ENCODE peak calls at places on chromosomes 4 and X, in ten cellular contexts. One of them, this sample, is unnamed.

GRCh38 chr4:78864405-78865024 is 74.7 kb downstream of the PAQR3 start:
- DNase-seq in breast epithelium: no peak
- DNase-seq in kidney epithelial cell: peak; percentile 43
- DNase-seq in brain microvascular endothelial cell: peak; percentile 71
- DNase-seq in endodermal cell: no peak
- DNase-seq in astrocyte of the spinal cord: peak; percentile 86
- DNase-seq in neural progenitor cell: peak; percentile 70
- DNase-seq in uterus: peak; percentile 20
- DNase-seq in upper lobe of right lung: no peak
- DNase-seq in colonic mucosa: no peak
- DNase-seq in this sample: peak; percentile 80

GRCh38 chr4:4720671-4721070 is 138.8 kb upstream of the MSX1 start:
- DNase-seq in kidney epithelial cell: no peak
- DNase-seq in neural progenitor cell: no peak
- DNase-seq in uterus: no peak
- DNase-seq in brain microvascular endothelial cell: no peak
- DNase-seq in breast epithelium: no peak
- DNase-seq in endodermal cell: no peak
- DNase-seq in upper lobe of right lung: no peak
- DNase-seq in colonic mucosa: no peak
- DNase-seq in astrocyte of the spinal cord: no peak
- DNase-seq in this sample: no peak

GRCh38 chrX:28177202-28177601 is 196.0 kb upstream of the DCAF8L1 start:
- DNase-seq in endodermal cell: peak; percentile 83
- DNase-seq in uterus: no peak
- DNase-seq in breast epithelium: no peak
- DNase-seq in colonic mucosa: peak; percentile 42
- DNase-seq in neural progenitor cell: peak; percentile 59
- DNase-seq in kidney epithelial cell: no peak
- DNase-seq in upper lobe of right lung: no peak
- DNase-seq in astrocyte of the spinal cord: no peak
- DNase-seq in brain microvascular endothelial cell: no peak
- DNase-seq in this sample: peak; percentile 7

GRCh38 chrX:66408507-66408906 is 230.4 kb downstream of the EDA2R start:
- DNase-seq in upper lobe of right lung: no peak
- DNase-seq in kidney epithelial cell: no peak
- DNase-seq in uterus: no peak
- DNase-seq in neural progenitor cell: no peak
- DNase-seq in brain microvascular endothelial cell: no peak
- DNase-seq in endodermal cell: no peak
- DNase-seq in astrocyte of the spinal cord: no peak
- DNase-seq in breast epithelium: no peak
- DNase-seq in colonic mucosa: no peak
- DNase-seq in this sample: peak; percentile 5

GRCh38 chrX:24145340-24146186 is 4.0 kb upstream of the ZFX start:
- DNase-seq in kidney epithelial cell: peak; percentile 29
- DNase-seq in endodermal cell: no peak
- DNase-seq in neural progenitor cell: no peak
- DNase-seq in astrocyte of the spinal cord: peak; percentile 50
- DNase-seq in brain microvascular endothelial cell: peak; percentile 9
- DNase-seq in breast epithelium: no peak
- DNase-seq in upper lobe of right lung: no peak
- DNase-seq in uterus: no peak
- DNase-seq in colonic mucosa: no peak
- DNase-seq in this sample: peak; percentile 69

GRCh38 chr4:19399001-19399400 is 852.7 kb upstream of the SLIT2 start:
- DNase-seq in neural progenitor cell: no peak
- DNase-seq in uterus: no peak
- DNase-seq in astrocyte of the spinal cord: peak; percentile 31
- DNase-seq in colonic mucosa: no peak
- DNase-seq in brain microvascular endothelial cell: no peak
- DNase-seq in upper lobe of right lung: no peak
- DNase-seq in breast epithelium: no peak
- DNase-seq in kidney epithelial cell: no peak
- DNase-seq in endodermal cell: no peak
- DNase-seq in this sample: peak; percentile 27

GRCh38 chr4:120718979-120719566 is 203.5 kb downstream of the PRDM5 start:
- DNase-seq in breast epithelium: no peak
- DNase-seq in brain microvascular endothelial cell: peak; percentile 47
- DNase-seq in upper lobe of right lung: no peak
- DNase-seq in astrocyte of the spinal cord: peak; percentile 42
- DNase-seq in neural progenitor cell: peak; percentile 56
- DNase-seq in colonic mucosa: peak; percentile 25
- DNase-seq in endodermal cell: no peak
- DNase-seq in uterus: no peak
- DNase-seq in kidney epithelial cell: no peak
- DNase-seq in this sample: peak; percentile 31

GRCh38 chr4:654871-655734 is 19.0 kb downstream of the ATP5ME start:
- DNase-seq in breast epithelium: no peak
- DNase-seq in neural progenitor cell: peak; percentile 1
- DNase-seq in brain microvascular endothelial cell: no peak
- DNase-seq in endodermal cell: no peak
- DNase-seq in kidney epithelial cell: no peak
- DNase-seq in colonic mucosa: no peak
- DNase-seq in uterus: no peak
- DNase-seq in upper lobe of right lung: no peak
- DNase-seq in astrocyte of the spinal cord: no peak
- DNase-seq in this sample: no peak

GRCh38 chr4:26860922-26861433 is 337 bp downstream of the STIM2 start:
- DNase-seq in astrocyte of the spinal cord: peak; percentile 51
- DNase-seq in endodermal cell: peak; percentile 81
- DNase-seq in kidney epithelial cell: no peak
- DNase-seq in neural progenitor cell: peak; percentile 81
- DNase-seq in breast epithelium: no peak
- DNase-seq in brain microvascular endothelial cell: peak; percentile 37
- DNase-seq in upper lobe of right lung: peak; percentile 83
- DNase-seq in colonic mucosa: peak; percentile 29
- DNase-seq in uterus: peak; percentile 45
- DNase-seq in this sample: no peak

GRCh38 chr4:26509681-26510333 is 19.5 kb upstream of the CCKAR start:
- DNase-seq in endodermal cell: no peak
- DNase-seq in breast epithelium: no peak
- DNase-seq in astrocyte of the spinal cord: no peak
- DNase-seq in uterus: no peak
- DNase-seq in neural progenitor cell: peak; percentile 50
- DNase-seq in brain microvascular endothelial cell: no peak
- DNase-seq in kidney epithelial cell: no peak
- DNase-seq in upper lobe of right lung: no peak
- DNase-seq in colonic mucosa: no peak
- DNase-seq in this sample: no peak

DNA sequence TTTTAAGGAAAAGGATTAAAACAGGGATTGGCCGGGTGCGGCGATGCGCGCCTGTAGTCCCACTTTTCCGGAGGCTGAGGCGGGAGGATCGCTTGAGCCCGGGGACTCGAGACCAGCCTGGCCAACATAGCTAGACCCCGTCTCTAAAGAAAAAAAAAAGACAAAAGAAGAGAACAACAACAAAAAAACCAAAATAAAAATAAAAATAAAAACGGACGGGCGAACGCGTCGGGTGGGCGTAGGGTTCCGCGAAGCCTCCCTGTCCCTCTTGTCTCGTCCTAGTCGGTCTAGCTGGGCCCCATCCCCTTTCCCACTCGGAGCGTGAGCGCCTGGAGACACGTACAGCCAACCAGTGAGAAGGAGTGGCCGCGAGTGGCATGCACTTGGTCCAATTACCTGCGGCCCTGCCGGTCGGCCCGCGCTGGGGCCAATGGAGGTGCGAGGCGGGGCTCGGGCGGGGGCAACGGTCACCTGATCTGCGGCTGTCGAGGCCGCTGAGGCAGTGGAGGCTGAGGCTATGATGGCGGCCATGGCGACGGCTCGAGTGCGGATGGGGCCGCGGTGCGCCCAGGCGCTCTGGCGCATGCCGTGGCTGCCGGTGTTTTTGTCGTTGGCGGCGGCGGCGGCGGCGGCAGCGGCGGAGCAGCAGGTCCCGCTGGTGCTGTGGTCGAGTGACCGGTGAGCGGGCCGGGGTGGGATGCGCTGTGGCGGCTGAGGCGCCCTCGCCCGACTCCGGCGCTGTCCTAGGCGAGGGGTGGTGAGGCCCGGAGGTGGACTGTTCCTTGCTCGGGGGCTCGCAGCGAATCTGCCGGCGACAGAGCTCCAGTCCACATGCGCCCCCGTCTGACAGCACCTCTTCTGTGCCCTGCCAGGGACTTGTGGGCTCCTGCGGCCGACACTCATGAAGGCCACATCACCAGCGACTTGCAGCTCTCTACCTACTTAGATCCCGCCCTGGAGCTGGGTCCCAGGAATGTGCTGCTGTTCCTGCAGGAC is at the start of gene ATP6AP1:
- DNase-seq in brain microvascular endothelial cell: peak; percentile 93
- DNase-seq in upper lobe of right lung: peak; percentile 96
- DNase-seq in neural progenitor cell: peak; percentile 93
- DNase-seq in uterus: peak; percentile 93
- DNase-seq in endodermal cell: peak; percentile 94
- DNase-seq in kidney epithelial cell: peak; percentile 70
- DNase-seq in breast epithelium: peak; percentile 92
- DNase-seq in colonic mucosa: peak; percentile 91
- DNase-seq in astrocyte of the spinal cord: peak; percentile 94
- DNase-seq in this sample: peak; percentile 75
- TF ChIP-seq CTCF in brain microvascular endothelial cell: no peak
- TF ChIP-seq CTCF in upper lobe of right lung: no peak
- TF ChIP-seq CTCF in neural progenitor cell: no peak
- TF ChIP-seq CTCF in uterus: no peak
- TF ChIP-seq CTCF in endodermal cell: no peak
- TF ChIP-seq CTCF in kidney epithelial cell: no peak
- TF ChIP-seq CTCF in breast epithelium: no peak
- TF ChIP-seq CTCF in colonic mucosa: no peak
- TF ChIP-seq CTCF in astrocyte of the spinal cord: no peak
- TF ChIP-seq CTCF in this sample: peak; percentile 10

DNA sequence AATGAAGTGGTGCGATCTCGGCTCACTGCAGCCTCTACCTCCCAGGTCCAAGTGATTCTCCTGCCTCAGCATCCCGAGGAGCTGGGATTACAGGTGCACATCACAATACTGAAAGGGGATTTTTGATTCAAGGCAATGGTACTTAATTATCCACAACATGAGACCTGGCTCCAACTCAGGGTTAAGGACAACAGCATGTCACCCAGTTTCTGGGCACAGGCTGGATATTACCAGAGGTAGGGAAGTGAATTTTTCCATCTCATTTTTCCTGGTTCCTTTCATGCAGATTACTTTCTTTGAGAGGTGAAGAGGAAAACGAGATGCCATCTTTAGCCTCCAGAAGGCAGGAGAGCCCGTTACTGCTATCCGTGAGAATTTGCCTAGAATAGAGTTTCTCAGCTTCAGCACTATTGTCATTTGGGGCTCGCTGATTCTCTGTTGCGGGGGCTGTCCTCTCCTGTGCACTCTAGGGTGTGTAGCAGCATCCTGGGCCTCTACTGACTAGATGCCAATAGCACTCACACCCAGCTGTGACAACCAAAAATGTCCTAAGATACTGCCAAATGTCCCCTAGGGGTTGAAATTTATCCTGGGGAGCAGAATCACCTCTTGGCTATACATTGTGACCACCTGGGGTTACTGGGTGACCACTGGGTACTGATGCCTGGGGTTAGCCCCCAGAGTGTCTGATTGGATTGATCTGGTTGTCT is 121.8 kb upstream of the NDP start:
- DNase-seq in colonic mucosa: no peak
- DNase-seq in upper lobe of right lung: no peak
- DNase-seq in endodermal cell: no peak
- DNase-seq in neural progenitor cell: no peak
- DNase-seq in breast epithelium: no peak
- DNase-seq in kidney epithelial cell: no peak
- DNase-seq in brain microvascular endothelial cell: no peak
- DNase-seq in astrocyte of the spinal cord: no peak
- DNase-seq in uterus: no peak
- DNase-seq in this sample: no peak
- H3K4me3 ChIP-seq in colonic mucosa: no peak overlapping the region
- H3K4me3 ChIP-seq in upper lobe of right lung: no peak overlapping the region
- H3K4me3 ChIP-seq in endodermal cell: no peak overlapping the region
- H3K4me3 ChIP-seq in neural progenitor cell: no peak overlapping the region
- H3K4me3 ChIP-seq in breast epithelium: no peak overlapping the region
- H3K4me3 ChIP-seq in kidney epithelial cell: no peak overlapping the region
- H3K4me3 ChIP-seq in brain microvascular endothelial cell: no peak overlapping the region
- H3K4me3 ChIP-seq in astrocyte of the spinal cord: no peak overlapping the region
- H3K4me3 ChIP-seq in uterus: no peak overlapping the region
- H3K4me3 ChIP-seq in this sample: no peak overlapping the region

GRCh38 chrX:147832707-147833348 is 78.9 kb upstream of the FMR1 start:
- DNase-seq in colonic mucosa: no peak
- DNase-seq in brain microvascular endothelial cell: no peak
- DNase-seq in endodermal cell: no peak
- DNase-seq in breast epithelium: no peak
- DNase-seq in upper lobe of right lung: no peak
- DNase-seq in uterus: no peak
- DNase-seq in astrocyte of the spinal cord: no peak
- DNase-seq in kidney epithelial cell: no peak
- DNase-seq in neural progenitor cell: no peak
- DNase-seq in this sample: no peak

GRCh38 chrX:147838465-147839131 is 73.1 kb upstream of the FMR1 start:
- DNase-seq in upper lobe of right lung: no peak
- DNase-seq in endodermal cell: no peak
- DNase-seq in astrocyte of the spinal cord: no peak
- DNase-seq in neural progenitor cell: peak; percentile 9
- DNase-seq in kidney epithelial cell: no peak
- DNase-seq in breast epithelium: no peak
- DNase-seq in colonic mucosa: no peak
- DNase-seq in brain microvascular endothelial cell: no peak
- DNase-seq in uterus: no peak
- DNase-seq in this sample: peak; percentile 18
- TF ChIP-seq CTCF in upper lobe of right lung: no peak
- TF ChIP-seq CTCF in endodermal cell: peak; percentile 78
- TF ChIP-seq CTCF in astrocyte of the spinal cord: peak; percentile 6
- TF ChIP-seq CTCF in neural progenitor cell: peak; percentile 66
- TF ChIP-seq CTCF in kidney epithelial cell: peak; percentile 21
- TF ChIP-seq CTCF in breast epithelium: no peak
- TF ChIP-seq CTCF in colonic mucosa: no peak
- TF ChIP-seq CTCF in brain microvascular endothelial cell: no peak
- TF ChIP-seq CTCF in uterus: no peak
- TF ChIP-seq CTCF in this sample: peak; percentile 17

DNA sequence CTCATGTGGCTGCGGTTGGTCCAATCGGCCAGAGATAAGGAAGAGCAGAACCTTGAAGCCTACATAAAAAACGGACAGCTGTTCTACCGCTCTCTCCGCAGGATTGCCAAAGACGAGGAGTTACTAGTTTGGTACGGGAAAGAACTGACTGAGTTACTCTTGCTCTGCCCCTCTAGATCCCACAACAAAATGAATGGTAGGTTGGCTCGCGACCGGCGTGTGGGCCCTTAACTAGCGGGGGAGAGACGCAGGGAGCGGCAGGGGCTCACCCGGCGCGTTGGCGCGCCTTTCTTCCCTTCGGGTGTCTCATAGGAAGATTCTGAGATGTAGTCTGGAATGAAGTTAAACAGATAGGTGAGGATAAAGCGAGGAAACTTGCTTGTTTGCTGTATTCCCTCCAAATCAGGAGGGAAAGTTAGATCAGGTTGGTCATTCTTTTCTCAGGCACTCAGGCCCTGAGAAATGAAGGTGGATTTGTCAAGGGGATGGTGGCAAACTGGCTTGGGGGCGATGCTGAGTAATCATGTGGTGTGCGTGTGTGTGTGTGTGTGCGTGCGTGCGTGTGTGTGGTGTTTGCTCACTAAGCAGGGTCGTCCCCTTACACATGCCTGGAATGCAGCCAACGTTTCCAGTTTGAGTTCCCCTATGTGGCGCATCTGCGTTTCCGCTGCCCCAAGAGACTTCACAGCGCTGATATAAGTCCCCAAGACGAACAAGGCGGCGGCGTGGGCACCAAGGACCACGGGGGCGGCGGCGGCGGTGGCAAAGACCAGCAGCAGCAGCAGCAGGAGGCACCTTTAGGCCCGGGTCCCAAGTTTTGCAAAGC is 4.2 kb downstream of the PRDM8 start:
- DNase-seq in endodermal cell: peak; percentile 52
- DNase-seq in uterus: peak; percentile 70
- DNase-seq in upper lobe of right lung: no peak
- DNase-seq in colonic mucosa: no peak
- DNase-seq in kidney epithelial cell: no peak
- DNase-seq in breast epithelium: no peak
- DNase-seq in neural progenitor cell: peak; percentile 68
- DNase-seq in brain microvascular endothelial cell: no peak
- DNase-seq in astrocyte of the spinal cord: peak; percentile 56
- DNase-seq in this sample: no peak
- H3K4me3 ChIP-seq in endodermal cell: no peak overlapping the region
- H3K4me3 ChIP-seq in uterus: peak overlapping the region; percentile 61
- H3K4me3 ChIP-seq in upper lobe of right lung: peak overlapping the region; percentile 60
- H3K4me3 ChIP-seq in colonic mucosa: peak overlapping the region; percentile 58
- H3K4me3 ChIP-seq in kidney epithelial cell: peak overlapping the region; percentile 23
- H3K4me3 ChIP-seq in breast epithelium: peak overlapping the region; percentile 61
- H3K4me3 ChIP-seq in neural progenitor cell: peak overlapping the region; percentile 46
- H3K4me3 ChIP-seq in brain microvascular endothelial cell: peak overlapping the region; percentile 57
- H3K4me3 ChIP-seq in astrocyte of the spinal cord: peak overlapping the region; percentile 50
- H3K4me3 ChIP-seq in this sample: peak overlapping the region; percentile 64

This sample was measured in bronchial epithelial cell.